ENCODE peak calls at places on chromosomes 12 and 14, in nine cellular contexts. D is heart right ventricle, I is kidney, N is osteoblast, G is endothelial cell of umbilical vein, A is lung, Z is epithelial cell of esophagus, H is left ventricle myocardium inferior, E is DND-41. W is an unnamed sample.

GRCh38 chr12:43115441-43116160 is 436.4 kb downstream of the ADAMTS20 start:
- DNase-seq in D (no peak), I (no peak), N (no peak), G (no peak), A (no peak), Z (peak), H (no peak), E (no peak), W (no peak)

GRCh38 chr12:64099430-64099829 is 122.7 kb downstream of the KICS2 start:
- DNase-seq in D (no peak), I (no peak), N (peak), G (peak), A (no peak), Z (peak), H (peak), E (no peak), W (no peak)

GRCh38 chr14:92683041-92683440 is 65.4 kb downstream of the LGMN start:
- DNase-seq in D (no peak), I (peak), N (no peak), G (no peak), A (no peak), Z (no peak), H (no peak), E (no peak), W (no peak)

GRCh38 chr12:47910486-47910885 is 5.7 kb upstream of the VDR start:
- DNase-seq in D (no peak), I (no peak), N (no peak), G (no peak), A (no peak), Z (peak), H (no peak), E (no peak), W (no peak)

GRCh38 chr12:3420693-3421092 is 70.3 kb upstream of the PRMT8 start:
- DNase-seq in D (no peak), I (no peak), N (no peak), G (no peak), A (no peak), Z (no peak), H (no peak), E (no peak), W (no peak)

GRCh38 chr12:57837779-57838562 is 8.6 kb downstream of the CTDSP2 start:
- DNase-seq in D (peak), I (no peak), N (peak), G (peak), A (peak), Z (peak), H (peak), E (peak), W (peak)

GRCh38 chr14:86462193-86462592 is 932.2 kb downstream of the FLRT2 start:
- DNase-seq in D (no peak), I (no peak), N (no peak), G (no peak), A (no peak), Z (peak), H (no peak), E (peak), W (peak)

GRCh38 chr14:26281280-26281998 is 316.4 kb downstream of the NOVA1 start:
- DNase-seq in D (no peak), I (no peak), N (no peak), G (no peak), A (no peak), Z (peak), H (no peak), E (no peak), W (no peak)

GRCh38 chr12:10363922-10364838 is 25.7 kb downstream of the KLRK1 start:
- DNase-seq in D (peak), I (peak), N (no peak), G (peak), A (no peak), Z (peak), H (peak), E (peak), W (peak)

GRCh38 chr12:105485926-105486325 is 155.4 kb downstream of the C12orf75 start:
- DNase-seq in D (no peak), I (no peak), N (no peak), G (no peak), A (no peak), Z (no peak), H (no peak), E (no peak), W (no peak)

GRCh38 chr12:93199831-93200236 is 177.9 kb upstream of the NUDT4 start:
- DNase-seq in D (no peak), I (no peak), N (no peak), G (no peak), A (no peak), Z (no peak), H (no peak), E (no peak), W (peak)

GRCh38 chr12:98137278-98137677 is 378.1 kb upstream of the TMPO start:
- DNase-seq in D (no peak), I (no peak), N (no peak), G (no peak), A (no peak), Z (no peak), H (no peak), E (no peak), W (no peak)

GRCh38 chr12:71469235-71469873 is 29.8 kb downstream of the LGR5 start:
- DNase-seq in D (no peak), I (peak), N (peak), G (no peak), A (no peak), Z (peak), H (no peak), E (no peak), W (no peak)

GRCh38 chr14:77406086-77406485 is 17.2 kb downstream of the NOXRED1 start:
- DNase-seq in D (no peak), I (no peak), N (no peak), G (no peak), A (no peak), Z (no peak), H (no peak), E (no peak), W (no peak)

GRCh38 chr12:16581416-16581815 is 24.5 kb downstream of the LMO3 start:
- DNase-seq in D (no peak), I (no peak), N (no peak), G (no peak), A (no peak), Z (no peak), H (no peak), E (no peak), W (no peak)

GRCh38 chr12:26028953-26029740 is 70.7 kb downstream of the RASSF8 start:
- DNase-seq in D (no peak), I (no peak), N (no peak), G (peak), A (no peak), Z (peak), H (no peak), E (peak), W (peak)

GRCh38 chr14:65297744-65298143 is 114.8 kb upstream of the FUT8 start:
- DNase-seq in D (no peak), I (no peak), N (no peak), G (no peak), A (no peak), Z (peak), H (no peak), E (no peak), W (no peak)

GRCh38 chr14:97196336-97196735 is 399.2 kb downstream of the VRK1 start:
- DNase-seq in D (no peak), I (no peak), N (no peak), G (no peak), A (no peak), Z (no peak), H (no peak), E (no peak), W (no peak)

GRCh38 chr12:76041406-76041805 is 9.8 kb upstream of the PHLDA1 start:
- DNase-seq in D (no peak), I (no peak), N (no peak), G (no peak), A (no peak), Z (no peak), H (no peak), E (no peak), W (no peak)

GRCh38 chr12:52058631-52059324 is 7.5 kb downstream of the NR4A1 start:
- DNase-seq in D (no peak), I (no peak), N (no peak), G (no peak), A (no peak), Z (no peak), H (no peak), E (no peak), W (no peak)

GRCh38 chr12:96195845-96196451 is 1.8 kb downstream of the ELK3 start:
- DNase-seq in D (peak), I (peak), N (peak), G (peak), A (no peak), Z (peak), H (no peak), E (no peak), W (no peak)

GRCh38 chr14:50057331-50057730 is 59.0 kb downstream of the VCPKMT start:
- DNase-seq in D (no peak), I (peak), N (no peak), G (no peak), A (no peak), Z (no peak), H (no peak), E (no peak), W (no peak)

GRCh38 chr12:110717037-110717436 is 25.7 kb downstream of the PPP1CC start:
- DNase-seq in D (no peak), I (no peak), N (no peak), G (no peak), A (no peak), Z (no peak), H (no peak), E (no peak), W (no peak)

GRCh38 chr14:100330396-100330931 is 7.3 kb downstream of the SLC25A47 start:
- DNase-seq in D (no peak), I (peak), N (peak), G (no peak), A (no peak), Z (no peak), H (no peak), E (no peak), W (no peak)

GRCh38 chr12:110262442-110263388 is 18.3 kb upstream of the ATP2A2 start:
- DNase-seq in D (no peak), I (peak), N (no peak), G (no peak), A (peak), Z (peak), H (no peak), E (no peak), W (no peak)

GRCh38 chr14:68476965-68477455 is 315.9 kb downstream of the ZFP36L1 start:
- DNase-seq in D (no peak), I (no peak), N (no peak), G (no peak), A (no peak), Z (no peak), H (no peak), E (no peak), W (no peak)

GRCh38 chr14:32251530-32251929 is 48.5 kb upstream of the RNU6-8 start:
- DNase-seq in D (no peak), I (no peak), N (no peak), G (no peak), A (no peak), Z (no peak), H (no peak), E (no peak), W (no peak)

GRCh38 chr12:19140381-19141236 is 11.1 kb downstream of the PLEKHA5 start:
- DNase-seq in D (no peak), I (peak), N (no peak), G (no peak), A (no peak), Z (no peak), H (no peak), E (no peak), W (no peak)

GRCh38 chr12:50764116-50764860 is 387 bp downstream of the ATF1 start:
- DNase-seq in D (peak), I (peak), N (peak), G (peak), A (peak), Z (peak), H (no peak), E (peak), W (no peak)

GRCh38 chr12:67280088-67280487 is 10.9 kb downstream of the CAND1 start:
- DNase-seq in D (no peak), I (no peak), N (no peak), G (no peak), A (no peak), Z (no peak), H (no peak), E (no peak), W (no peak)

GRCh38 chr12:113186033-113186365 is 478 bp downstream of the RITA1 start:
- DNase-seq in D (no peak), I (no peak), N (no peak), G (no peak), A (no peak), Z (peak), H (no peak), E (no peak), W (peak)

GRCh38 chr12:47080725-47081502 is 1.2 kb upstream of the AMIGO2 start:
- DNase-seq in D (peak), I (peak), N (peak), G (peak), A (peak), Z (peak), H (peak), E (no peak), W (no peak)

GRCh38 chr14:68762944-68763831 is 29.7 kb downstream of the ZFP36L1 start:
- DNase-seq in D (peak), I (peak), N (peak), G (peak), A (peak), Z (no peak), H (peak), E (no peak), W (no peak)

GRCh38 chr12:43099691-43100163 is 452.3 kb downstream of the ADAMTS20 start:
- DNase-seq in D (no peak), I (no peak), N (no peak), G (no peak), A (no peak), Z (no peak), H (no peak), E (no peak), W (no peak)

GRCh38 chr12:124448241-124448954 is 119.0 kb downstream of the NCOR2 start:
- DNase-seq in D (peak), I (peak), N (no peak), G (no peak), A (no peak), Z (no peak), H (no peak), E (no peak), W (no peak)

GRCh38 chr12:6078378-6079083 is 45.9 kb downstream of the VWF start:
- DNase-seq in D (no peak), I (no peak), N (peak), G (no peak), A (no peak), Z (no peak), H (no peak), E (no peak), W (no peak)

GRCh38 chr12:22974865-22975264 is 349.9 kb downstream of the ETNK1 start:
- DNase-seq in D (no peak), I (no peak), N (no peak), G (peak), A (no peak), Z (peak), H (no peak), E (no peak), W (no peak)

GRCh38 chr12:81263072-81263471 is 185.2 kb downstream of the ACSS3 start:
- DNase-seq in D (no peak), I (no peak), N (no peak), G (no peak), A (no peak), Z (no peak), H (no peak), E (no peak), W (no peak)

GRCh38 chr12:81257952-81258551 is 180.2 kb downstream of the ACSS3 start:
- DNase-seq in D (no peak), I (no peak), N (no peak), G (peak), A (no peak), Z (peak), H (no peak), E (no peak), W (peak)

GRCh38 chr12:81259360-81259759 is 181.5 kb downstream of the ACSS3 start:
- DNase-seq in D (no peak), I (no peak), N (no peak), G (no peak), A (no peak), Z (no peak), H (no peak), E (no peak), W (no peak)

GRCh38 chr12:81255947-81256346 is 178.1 kb downstream of the ACSS3 start:
- DNase-seq in D (no peak), I (no peak), N (no peak), G (no peak), A (no peak), Z (no peak), H (no peak), E (no peak), W (no peak)

DNA sequence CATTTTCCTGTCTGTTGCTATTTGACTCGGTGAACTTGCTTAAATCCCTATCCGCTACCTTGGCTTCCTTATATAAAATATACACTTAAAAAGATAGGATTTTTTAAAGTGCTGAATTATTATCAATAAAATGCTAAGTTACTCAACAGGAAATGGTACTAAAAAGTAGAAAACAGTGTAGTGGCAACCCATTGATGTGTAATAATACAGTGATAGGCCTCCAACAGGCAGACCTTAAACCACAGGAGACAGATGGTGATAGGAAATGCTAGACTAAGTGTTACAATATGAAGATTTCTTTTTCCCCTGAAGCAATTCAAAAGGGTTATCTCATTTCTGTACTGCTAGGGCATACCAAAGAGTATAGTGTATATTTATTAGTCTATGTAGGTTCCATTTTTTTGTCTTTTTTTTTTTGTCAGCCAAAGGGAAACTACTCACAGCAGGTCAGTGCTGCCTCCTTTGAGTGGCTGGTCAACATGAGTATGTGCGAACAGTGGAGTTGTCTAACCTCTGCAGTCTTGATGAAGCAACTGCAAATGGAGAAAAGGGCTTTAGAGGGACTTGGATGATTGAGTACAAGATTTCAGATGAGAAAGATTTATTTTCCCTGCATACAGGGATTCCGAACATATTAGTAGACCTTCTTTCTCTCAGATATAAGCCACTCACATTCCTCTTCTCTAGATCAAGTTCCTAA is 183.8 kb downstream of the ACSS3 start:
- DNase-seq in D (no peak), I (no peak), N (no peak), G (no peak), A (no peak), Z (no peak), H (no peak), E (no peak), W (peak)
- TF ChIP-seq CTCF in D (no peak), I (no peak), N (no peak), G (no peak), A (no peak), Z (no peak), H (no peak), E (no peak), W (no peak)

GRCh38 chr14:104993808-104994591 is 8.4 kb downstream of the CLBA1 start:
- DNase-seq in D (no peak), I (no peak), N (peak), G (no peak), A (no peak), Z (no peak), H (no peak), E (no peak), W (no peak)
- H3K4me3 ChIP-seq in D (no peak), I (no peak), N (no peak), G (no peak), A (no peak), Z (no peak), H (no peak), E (no peak), W (no peak)

GRCh38 chr12:12334710-12335040 is 15.4 kb downstream of the MANSC1 start:
- DNase-seq in D (no peak), I (no peak), N (no peak), G (no peak), A (no peak), Z (no peak), H (no peak), E (no peak), W (no peak)
- TF ChIP-seq CTCF in D (no peak), I (no peak), N (no peak), G (no peak), A (no peak), Z (no peak), H (no peak), E (no peak), W (no peak)

GRCh38 chr14:91243098-91243483 is 1.4 kb downstream of the GPR68 start:
- DNase-seq in D (no peak), I (no peak), N (no peak), G (no peak), A (no peak), Z (no peak), H (no peak), E (no peak), W (no peak)
- H3K4me3 ChIP-seq in D (no peak), I (no peak), N (peak), G (no peak), A (no peak), Z (no peak), H (no peak), E (peak), W (peak)

DNA sequence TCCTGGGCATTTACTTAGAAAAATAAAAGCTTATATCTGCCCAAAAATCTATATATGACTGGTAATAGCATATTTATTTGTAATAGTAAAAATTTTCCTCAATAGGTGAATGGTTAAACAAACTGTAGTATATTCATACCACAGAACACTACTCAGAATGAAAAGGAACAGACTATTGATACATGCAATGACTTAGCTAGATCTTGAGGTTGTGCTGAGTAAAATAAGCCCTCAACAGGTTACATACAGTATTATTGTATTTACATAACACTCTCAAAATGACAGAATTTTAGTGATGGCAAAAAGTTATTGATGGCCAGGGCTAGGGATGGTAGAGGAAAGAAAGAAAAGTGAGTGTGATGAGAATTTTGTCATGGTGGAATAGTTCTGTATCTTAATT is 178.4 kb downstream of the BMP4 start:
- DNase-seq in D (no peak), I (no peak), N (no peak), G (no peak), A (no peak), Z (no peak), H (no peak), E (no peak), W (peak)
- TF ChIP-seq CTCF in D (no peak), I (no peak), N (no peak), G (no peak), A (no peak), Z (no peak), H (no peak), E (no peak), W (no peak)

DNA sequence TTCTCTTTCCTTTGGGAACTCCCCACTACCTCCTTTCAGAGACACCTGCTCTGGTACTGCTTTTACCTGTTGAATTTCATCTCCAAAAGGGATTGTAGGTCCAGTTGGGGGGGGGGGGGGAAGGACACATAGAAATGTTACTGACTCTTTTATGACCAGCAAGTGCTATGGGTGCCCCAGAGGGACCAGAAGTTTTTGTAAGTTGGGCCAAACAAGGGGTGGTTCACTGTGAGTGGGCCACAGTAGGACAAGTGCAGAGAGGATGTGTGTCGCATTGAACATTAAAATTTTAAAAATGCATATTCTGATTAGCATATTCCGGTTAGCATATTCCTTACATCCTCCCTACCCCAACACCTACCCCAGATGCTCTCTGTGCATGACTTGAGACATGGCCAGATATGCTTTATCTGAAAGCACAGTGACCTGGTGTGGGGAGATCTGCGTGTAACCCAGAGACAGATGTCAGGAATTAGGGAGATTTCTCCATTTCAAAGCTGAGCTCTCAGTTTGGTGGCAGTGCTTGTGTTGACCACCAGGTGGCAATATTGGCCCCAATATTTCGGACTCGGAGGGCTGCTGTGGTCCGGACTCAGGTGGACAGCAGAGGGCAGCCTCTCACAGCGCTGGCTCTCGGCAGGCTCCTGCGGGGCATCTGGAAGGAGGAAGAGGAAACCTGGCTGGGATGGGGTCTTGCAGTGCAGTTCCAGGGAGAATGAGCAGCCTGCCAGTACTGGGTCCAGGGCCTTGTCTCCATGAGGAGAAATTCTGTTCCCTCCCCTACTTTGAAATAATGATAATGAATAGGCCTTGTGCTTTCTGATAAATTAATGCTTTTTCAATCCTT is 1.6 kb upstream of the CEBPE start:
- DNase-seq in D (peak), I (peak), N (peak), G (peak), A (peak), Z (peak), H (peak), E (peak), W (peak)
- H3K4me3 ChIP-seq in D (no peak), I (no peak), N (no peak), G (no peak), A (no peak), Z (no peak), H (no peak), E (no peak), W (no peak)

W was measured in GM12865.